ENCODE peak calls at places on chromosomes 12 and 14, in eight cellular contexts. E, Q, H, P, L, K, J and O are unnamed samples.

GRCh38 chr14:78254911-78255431 is 84.8 kb downstream of the NRXN3 start:
- DNase-seq in K (no peak), E (no peak), L (no peak), P (peak; percentile 93), Q (peak; percentile 74), H (no peak), J (no peak), O (peak; percentile 58)

GRCh38 chr14:103894723-103895059 is 33.6 kb upstream of the TDRD9 start:
- DNase-seq in J (no peak), Q (no peak), L (no peak), E (no peak), K (no peak), H (no peak), P (no peak), O (no peak)

GRCh38 chr14:97634786-97635185 is 837.6 kb downstream of the VRK1 start:
- DNase-seq in L (no peak), E (no peak), H (no peak), J (no peak), Q (no peak), P (peak; percentile 28), K (no peak), O (no peak)

GRCh38 chr14:86794689-86795088 is 1198.3 kb downstream of the GALC start:
- DNase-seq in J (no peak), E (no peak), Q (no peak), K (no peak), P (no peak), L (no peak), H (no peak), O (no peak)

GRCh38 chr12:128818065-128819022 is 5.4 kb downstream of the SLC15A4 start:
- DNase-seq in K (no peak), L (no peak), E (no peak), H (peak; percentile 37), P (peak; percentile 74), J (no peak), Q (peak; percentile 46), O (peak; percentile 84)

GRCh38 chr12:47222960-47223847 is 143.4 kb upstream of the AMIGO2 start:
- DNase-seq in H (no peak), Q (no peak), J (no peak), E (no peak), P (no peak), K (no peak), L (no peak), O (no peak)

GRCh38 chr12:124605869-124606774 is 38.7 kb upstream of the NCOR2 start:
- DNase-seq in Q (no peak), L (no peak), E (no peak), P (no peak), H (no peak), K (no peak), J (no peak), O (no peak)

GRCh38 chr14:31927348-31927826 is 149.7 kb upstream of the ARHGAP5 start:
- DNase-seq in J (no peak), E (no peak), H (peak; percentile 62), K (no peak), Q (peak; percentile 87), P (peak; percentile 96), L (no peak), O (peak; percentile 86)